ENCODE peak calls at places on chromosomes 5 and 9, in six cellular contexts. T, G, W, K, A and M are unnamed samples.

GRCh38 chr5:111948517-111948916 is 191.5 kb upstream of the NREP start:
- DNase-seq in W (no peak), G (peak; percentile 97), A (no peak), K (peak; percentile 2), T (peak; percentile 90), M (peak; percentile 86)

GRCh38 chr5:133754575-133755169 is 142.3 kb upstream of the FSTL4 start:
- DNase-seq in W (no peak), T (peak; percentile 53), G (no peak), K (peak; percentile 26), A (no peak), M (no peak)

GRCh38 chr9:109765821-109766220 is 14.2 kb upstream of the PALM2AKAP2 start:
- DNase-seq in W (no peak), G (no peak), T (no peak), K (no peak), A (no peak), M (no peak)

GRCh38 chr5:80659111-80659510 is 4.3 kb upstream of the DHFR start:
- DNase-seq in A (no peak), W (no peak), G (peak; percentile 20), K (no peak), T (peak; percentile 36), M (peak; percentile 4)

GRCh38 chr9:129392093-129392541 is 214.1 kb upstream of the IER5L start:
- DNase-seq in K (no peak), T (no peak), G (no peak), W (no peak), A (peak; percentile 15), M (no peak)

GRCh38 chr5:23332650-23333251 is 174.7 kb upstream of the PRDM9 start:
- DNase-seq in W (no peak), K (no peak), A (no peak), T (peak; percentile 39), G (no peak), M (no peak)

GRCh38 chr9:135277219-135278201 is 190.0 kb downstream of the OLFM1 start:
- DNase-seq in G (no peak), A (no peak), K (no peak), T (no peak), W (no peak), M (no peak)

GRCh38 chr9:137989156-137989555 is 111.6 kb downstream of the CACNA1B start:
- DNase-seq in K (no peak), G (no peak), T (no peak), A (no peak), W (no peak), M (no peak)

GRCh38 chr5:14204011-14204670 is 61.0 kb downstream of the TRIO start:
- DNase-seq in T (no peak), W (no peak), A (no peak), G (no peak), K (no peak), M (no peak)

GRCh38 chr9:121498487-121499176 is 1.0 kb downstream of the GGTA1 start:
- DNase-seq in G (no peak), K (no peak), T (peak; percentile 67), A (peak; percentile 46), W (peak; percentile 43), M (peak; percentile 8)

GRCh38 chr5:86979801-86980510 is 287.7 kb upstream of the RASA1 start:
- DNase-seq in K (peak; percentile 33), G (peak; percentile 54), A (no peak), W (no peak), T (peak; percentile 93), M (no peak)

GRCh38 chr5:33806736-33807442 is 84.9 kb downstream of the ADAMTS12 start:
- DNase-seq in W (no peak), A (no peak), T (peak; percentile 82), K (no peak), G (peak; percentile 56), M (no peak)

GRCh38 chr5:172659570-172659908 is 18.5 kb downstream of the NEURL1B start:
- DNase-seq in K (no peak), A (no peak), W (no peak), G (no peak), T (no peak), M (no peak)

GRCh38 chr9:107430071-107430470 is 59.5 kb downstream of the KLF4 start:
- DNase-seq in A (no peak), G (no peak), K (no peak), W (no peak), T (no peak), M (no peak)

GRCh38 chr9:107734231-107735014 is 244.9 kb upstream of the KLF4 start:
- DNase-seq in K (no peak), A (peak; percentile 50), T (peak; percentile 96), W (peak; percentile 21), G (peak; percentile 73), M (peak; percentile 89)

GRCh38 chr5:134905246-134905996 is 490 bp downstream of the PCBD2 start:
- DNase-seq in K (peak; percentile 56), A (peak; percentile 49), T (peak; percentile 78), G (peak; percentile 11), W (no peak), M (peak; percentile 28)

GRCh38 chr9:114718801-114719221 is 36.8 kb upstream of the TEX48 start:
- DNase-seq in T (no peak), W (no peak), K (peak; percentile 88), G (no peak), A (no peak), M (no peak)

GRCh38 chr5:13660072-13660471 is 284.4 kb downstream of the DNAH5 start:
- DNase-seq in W (no peak), A (no peak), T (no peak), K (no peak), G (no peak), M (no peak)

GRCh38 chr5:172494630-172495505 is 40.5 kb upstream of the SH3PXD2B start:
- DNase-seq in W (no peak), K (no peak), A (peak; percentile 5), G (no peak), T (no peak), M (no peak)

GRCh38 chr9:132187006-132187760 is 25.3 kb downstream of the NTNG2 start:
- DNase-seq in A (no peak), W (no peak), K (no peak), T (no peak), G (no peak), M (no peak)

GRCh38 chr5:16572289-16573015 is 44.3 kb downstream of the RETREG1 start:
- DNase-seq in G (no peak), T (no peak), A (no peak), K (no peak), W (no peak), M (no peak)

GRCh38 chr5:153267506-153267905 is 223.0 kb upstream of the GRIA1 start:
- DNase-seq in A (no peak), K (no peak), W (no peak), G (no peak), T (no peak), M (no peak)

GRCh38 chr5:39370555-39371366 is 6.5 kb upstream of the C9 start:
- DNase-seq in G (no peak), T (no peak), A (no peak), W (no peak), K (no peak), M (no peak)

GRCh38 chr9:12774861-12775367 is at the start of gene LURAP1L:
- DNase-seq in T (peak; percentile 80), A (peak; percentile 59), G (no peak), W (no peak), K (peak; percentile 70), M (peak; percentile 69)

GRCh38 chr5:150271296-150271692 is 18.3 kb downstream of the CAMK2A start:
- DNase-seq in T (no peak), K (no peak), G (no peak), W (no peak), A (no peak), M (no peak)

DNA sequence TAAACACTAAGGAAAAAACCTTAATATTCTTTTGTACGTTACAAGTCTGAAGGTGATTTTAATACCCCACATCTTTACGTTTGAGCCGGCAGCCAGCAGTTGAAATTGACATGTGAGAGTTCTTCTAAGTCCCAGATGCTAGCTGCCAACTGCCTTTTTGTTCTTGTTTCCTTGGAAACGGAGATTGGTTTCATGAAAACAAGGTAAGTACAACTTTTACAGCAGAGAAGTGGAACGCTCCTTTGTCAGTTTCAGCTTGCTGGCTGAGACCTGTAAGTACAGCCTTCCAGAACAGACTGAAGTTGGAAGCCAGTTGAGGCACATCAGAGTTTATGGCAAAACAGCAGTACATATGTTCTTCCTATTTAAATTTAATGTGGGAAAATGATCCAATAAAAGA is 1018.4 kb upstream of the ARRDC3 start:
- DNase-seq in W (no peak), T (peak; percentile 42), K (no peak), A (no peak), G (no peak), M (no peak)
- TF ChIP-seq CTCF in W (no peak), T (no peak), K (no peak), A (no peak), G (no peak), M (no peak)

GRCh38 chr5:168946363-168946762 is 354.6 kb downstream of the SLIT3 start:
- DNase-seq in W (no peak), A (no peak), T (peak; percentile 13), K (no peak), G (no peak), M (no peak)
- TF ChIP-seq CTCF in W (peak; percentile 49), A (no peak), T (peak; percentile 33), K (no peak), G (no peak), M (peak; percentile 7)

DNA sequence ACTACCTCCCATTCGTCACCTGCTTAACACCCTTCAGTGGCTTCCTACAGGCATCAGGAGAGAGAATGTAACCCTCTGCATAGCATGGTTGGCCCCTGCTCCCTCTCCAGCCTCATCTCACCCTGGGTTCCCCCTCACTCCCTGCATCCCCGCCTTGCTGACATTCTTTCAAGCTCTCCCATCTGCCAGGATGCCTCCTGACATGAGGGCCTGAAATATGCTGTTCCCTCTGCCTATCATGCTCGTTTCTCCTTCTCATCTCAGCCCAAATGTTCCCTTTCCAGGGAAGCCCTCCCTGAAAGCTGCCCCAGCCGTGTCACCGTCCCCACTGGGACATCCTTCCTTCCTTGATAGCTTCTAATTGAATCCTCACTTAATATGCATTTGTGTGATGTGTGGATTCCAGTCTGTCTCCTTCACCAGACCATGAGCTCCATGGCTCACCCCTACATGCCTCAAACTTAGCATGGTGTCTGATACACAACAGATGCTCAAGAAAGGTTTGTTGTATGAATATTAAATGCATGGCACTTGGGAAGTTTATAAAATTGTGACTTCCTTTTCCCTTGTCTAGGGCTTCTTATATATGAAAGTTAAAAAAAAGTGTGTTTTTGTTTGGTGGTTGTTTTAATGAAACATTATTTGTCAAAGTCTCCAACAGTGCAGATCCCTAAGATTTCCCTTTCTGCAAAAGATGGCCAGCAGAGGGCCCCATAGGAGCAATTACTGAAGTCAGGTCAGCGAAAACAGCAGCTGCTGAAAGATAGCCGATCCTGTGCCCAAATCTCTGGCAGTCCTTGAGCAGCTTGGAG is 7.3 kb upstream of the C5orf58 start:
- DNase-seq in K (peak; percentile 50), A (peak; percentile 86), W (peak; percentile 58), G (no peak), T (peak; percentile 77), M (peak; percentile 20)
- TF ChIP-seq CTCF in K (peak; percentile 86), A (peak; percentile 63), W (peak; percentile 80), G (peak; percentile 77), T (peak; percentile 79), M (peak; percentile 76)

GRCh38 chr5:71662381-71662780 is 56.7 kb upstream of the CARTPT start:
- DNase-seq in T (no peak), K (no peak), G (no peak), A (no peak), W (no peak), M (no peak)

GRCh38 chr5:71653119-71653518 is 66.0 kb upstream of the CARTPT start:
- DNase-seq in T (peak; percentile 51), A (peak; percentile 59), W (no peak), G (no peak), K (no peak), M (no peak)

GRCh38 chr5:71663570-71663969 is 55.5 kb upstream of the CARTPT start:
- DNase-seq in T (no peak), W (no peak), A (no peak), G (no peak), K (peak; percentile 8), M (no peak)

GRCh38 chr5:71663166-71663565 is 55.9 kb upstream of the CARTPT start:
- DNase-seq in G (no peak), K (no peak), A (no peak), W (no peak), T (no peak), M (no peak)

GRCh38 chr5:71658916-71659661 is 60.0 kb upstream of the CARTPT start:
- DNase-seq in T (peak; percentile 11), A (no peak), K (no peak), G (no peak), W (no peak), M (no peak)
- TF ChIP-seq CTCF in T (peak; percentile 17), A (no peak), K (no peak), G (no peak), W (no peak), M (no peak)